ENCODE peak calls at places on chromosomes 12 and 14, in seven cellular contexts. B is aorta; V is GM23248; L is fibroblast of lung; K is CD8-positive, alpha-beta T cell; U is IMR-90; M is pancreas. I is an unnamed sample.

GRCh38 chr14:100106260-100106659 is 41.0 kb downstream of the EVL start:
- DNase-seq in B (no peak), V (no peak), L (no peak), K (peak; percentile 69), U (no peak), M (no peak), I (no peak)

GRCh38 chr12:125208942-125209341 is 143.7 kb downstream of the AACS start:
- DNase-seq in B (no peak), V (no peak), L (no peak), K (no peak), U (no peak), M (no peak), I (no peak)

GRCh38 chr12:130290114-130290513 is 47.6 kb upstream of the PIWIL1 start:
- DNase-seq in B (no peak), V (no peak), L (no peak), K (no peak), U (no peak), M (no peak), I (no peak)

GRCh38 chr14:66240112-66240511 is 246.1 kb upstream of the CCDC196 start:
- DNase-seq in B (no peak), V (peak; percentile 9), L (no peak), K (no peak), U (no peak), M (no peak), I (no peak)

GRCh38 chr12:15527201-15527782 is 205.0 kb downstream of the PTPRO start:
- DNase-seq in B (peak; percentile 74), V (peak; percentile 60), L (peak; percentile 30), K (no peak), U (peak; percentile 15), M (no peak), I (no peak)

GRCh38 chr12:12379831-12380730 is 23.2 kb downstream of the BORCS5 start:
- DNase-seq in B (no peak), V (peak; percentile 61), L (peak; percentile 24), K (peak; percentile 48), U (no peak), M (no peak), I (no peak)

GRCh38 chr12:78146365-78146772 is 315.7 kb downstream of the NAV3 start:
- DNase-seq in B (no peak), V (peak; percentile 75), L (peak; percentile 74), K (no peak), U (peak; percentile 62), M (no peak), I (peak; percentile 51)

GRCh38 chr12:106108187-106108816 is 30.5 kb downstream of the NUAK1 start:
- DNase-seq in B (no peak), V (peak; percentile 72), L (peak; percentile 28), K (no peak), U (peak; percentile 65), M (no peak), I (no peak)

GRCh38 chr12:93857279-93857894 is 180.2 kb downstream of the CRADD start:
- DNase-seq in B (no peak), V (peak; percentile 76), L (peak; percentile 55), K (no peak), U (peak; percentile 84), M (no peak), I (no peak)

GRCh38 chr14:69312608-69313007 is 52.6 kb downstream of the GALNT16 start:
- DNase-seq in B (peak; percentile 37), V (no peak), L (no peak), K (no peak), U (no peak), M (peak; percentile 23), I (no peak)

GRCh38 chr12:120350576-120351350 is 18.2 kb downstream of the MSI1 start:
- DNase-seq in B (no peak), V (no peak), L (no peak), K (no peak), U (no peak), M (peak; percentile 95), I (no peak)

GRCh38 chr14:92960706-92961566 is 38.0 kb downstream of the CHGA start:
- DNase-seq in B (no peak), V (peak; percentile 74), L (no peak), K (no peak), U (peak; percentile 55), M (peak; percentile 42), I (no peak)

GRCh38 chr12:32545413-32545970 is 133.6 kb upstream of the DNM1L start:
- DNase-seq in B (no peak), V (no peak), L (peak; percentile 17), K (no peak), U (no peak), M (no peak), I (no peak)

GRCh38 chr12:32546272-32546671 is 132.8 kb upstream of the DNM1L start:
- DNase-seq in B (no peak), V (no peak), L (no peak), K (no peak), U (no peak), M (no peak), I (no peak)

GRCh38 chr12:32542550-32543229 is 136.4 kb upstream of the DNM1L start:
- DNase-seq in B (no peak), V (no peak), L (peak; percentile 14), K (no peak), U (no peak), M (no peak), I (no peak)

GRCh38 chr12:32544893-32545292 is 134.2 kb upstream of the DNM1L start:
- DNase-seq in B (no peak), V (no peak), L (no peak), K (no peak), U (no peak), M (no peak), I (no peak)

DNA sequence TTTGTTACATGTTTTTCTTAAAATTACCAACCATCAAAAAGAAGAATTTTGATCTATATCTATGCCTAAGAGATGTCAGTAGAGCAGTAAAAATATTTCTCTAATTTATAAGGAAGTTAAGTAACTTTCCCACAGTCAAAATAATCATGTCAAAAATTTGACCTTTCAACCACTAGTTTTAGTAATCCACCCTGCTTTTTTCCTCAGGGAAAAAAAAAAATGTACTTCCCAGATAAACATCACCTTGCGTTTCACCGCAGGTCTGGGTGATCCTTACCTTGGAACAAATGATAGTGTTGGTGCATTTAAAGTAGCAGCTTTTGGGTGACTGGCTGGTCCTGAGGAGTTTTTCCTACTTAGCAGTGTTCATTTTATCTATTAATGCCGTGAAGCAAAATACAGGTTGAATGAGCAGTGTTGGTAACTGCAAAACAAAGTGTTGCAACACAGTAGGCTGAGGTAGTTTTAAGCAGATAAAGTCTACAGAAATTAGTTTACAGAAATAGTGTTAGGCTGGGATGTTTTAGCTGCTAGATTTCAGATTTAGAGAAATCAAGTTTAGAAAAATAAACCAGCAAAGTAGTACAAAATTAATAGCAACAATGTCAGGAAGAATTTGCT is 137.2 kb upstream of the DNM1L start:
- DNase-seq in B (no peak), V (peak; percentile 17), L (no peak), K (no peak), U (no peak), M (no peak), I (no peak)
- H3K4me3 ChIP-seq in B (no peak overlapping the region), V (no peak overlapping the region), L (no peak overlapping the region), K (no peak overlapping the region), U (no peak overlapping the region), M (no peak overlapping the region), I (no peak overlapping the region)

DNA sequence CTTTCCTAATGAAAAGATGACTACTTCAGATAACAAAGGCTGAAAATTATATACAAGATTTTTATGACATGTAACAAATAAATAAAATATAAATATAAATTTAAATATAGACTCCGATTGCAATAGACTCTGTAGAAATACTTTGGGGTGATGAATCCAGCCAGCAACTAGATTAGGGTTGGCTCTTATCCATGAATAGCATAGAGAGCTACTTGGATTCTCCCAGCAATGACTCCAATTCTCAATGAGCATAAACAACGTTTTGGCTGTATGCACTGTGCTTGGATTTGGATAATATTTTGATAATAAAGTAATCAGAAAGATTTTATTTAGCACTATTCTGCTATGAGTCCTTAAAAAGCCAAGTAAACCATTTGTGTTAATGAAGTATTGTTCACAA is 58.0 kb upstream of the LRFN5 start:
- DNase-seq in B (no peak), V (peak; percentile 4), L (peak; percentile 64), K (no peak), U (peak; percentile 51), M (no peak), I (no peak)
- H3K4me1 ChIP-seq in B (no peaks in the 10 kb centered on the region), V (peaks cover 16% of the 10 kb centered on the region), L (no peaks in the 10 kb centered on the region), K (no peaks in the 10 kb centered on the region), U (peaks cover 2% of the 10 kb centered on the region), M (no peaks in the 10 kb centered on the region), I (no peaks in the 10 kb centered on the region)

GRCh38 chr12:24012528-24012927 is 63.1 kb upstream of the SOX5 start:
- DNase-seq in B (no peak), V (no peak), L (peak; percentile 26), K (no peak), U (peak; percentile 23), M (no peak), I (no peak)

GRCh38 chr12:24014853-24015590 is 65.6 kb upstream of the SOX5 start:
- DNase-seq in B (no peak), V (no peak), L (no peak), K (no peak), U (no peak), M (no peak), I (peak; percentile 12)

GRCh38 chr12:24011927-24012326 is 62.5 kb upstream of the SOX5 start:
- DNase-seq in B (no peak), V (no peak), L (no peak), K (no peak), U (no peak), M (no peak), I (no peak)

GRCh38 chr12:24015771-24016170 is 66.3 kb upstream of the SOX5 start:
- DNase-seq in B (no peak), V (no peak), L (no peak), K (no peak), U (no peak), M (no peak), I (no peak)

DNA sequence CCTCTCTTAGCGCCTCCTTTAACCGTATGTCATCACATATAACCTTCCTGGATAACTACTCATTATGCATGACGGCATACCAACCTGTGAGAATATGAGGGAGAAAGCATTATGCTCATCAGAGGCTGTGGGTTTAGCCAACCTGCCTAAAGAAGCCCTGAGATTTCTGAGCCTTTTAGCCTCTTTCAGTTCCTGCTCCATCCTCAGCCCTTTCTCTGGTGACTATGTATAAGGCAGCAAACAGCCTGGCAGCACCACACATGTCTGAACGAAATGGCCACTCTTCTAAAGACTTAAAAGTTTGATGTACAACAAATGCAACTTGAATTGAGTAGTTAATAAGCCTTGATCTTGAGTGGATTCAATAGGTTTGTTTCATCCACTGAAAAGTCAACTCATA is 64.8 kb upstream of the SOX5 start:
- DNase-seq in B (no peak), V (no peak), L (no peak), K (no peak), U (no peak), M (no peak), I (no peak)
- H3K27ac ChIP-seq in B (no peak overlapping the region), V (no peak overlapping the region), L (no peak overlapping the region), K (no peak overlapping the region), U (no peak overlapping the region), M (no peak overlapping the region), I (no peak overlapping the region)

DNA sequence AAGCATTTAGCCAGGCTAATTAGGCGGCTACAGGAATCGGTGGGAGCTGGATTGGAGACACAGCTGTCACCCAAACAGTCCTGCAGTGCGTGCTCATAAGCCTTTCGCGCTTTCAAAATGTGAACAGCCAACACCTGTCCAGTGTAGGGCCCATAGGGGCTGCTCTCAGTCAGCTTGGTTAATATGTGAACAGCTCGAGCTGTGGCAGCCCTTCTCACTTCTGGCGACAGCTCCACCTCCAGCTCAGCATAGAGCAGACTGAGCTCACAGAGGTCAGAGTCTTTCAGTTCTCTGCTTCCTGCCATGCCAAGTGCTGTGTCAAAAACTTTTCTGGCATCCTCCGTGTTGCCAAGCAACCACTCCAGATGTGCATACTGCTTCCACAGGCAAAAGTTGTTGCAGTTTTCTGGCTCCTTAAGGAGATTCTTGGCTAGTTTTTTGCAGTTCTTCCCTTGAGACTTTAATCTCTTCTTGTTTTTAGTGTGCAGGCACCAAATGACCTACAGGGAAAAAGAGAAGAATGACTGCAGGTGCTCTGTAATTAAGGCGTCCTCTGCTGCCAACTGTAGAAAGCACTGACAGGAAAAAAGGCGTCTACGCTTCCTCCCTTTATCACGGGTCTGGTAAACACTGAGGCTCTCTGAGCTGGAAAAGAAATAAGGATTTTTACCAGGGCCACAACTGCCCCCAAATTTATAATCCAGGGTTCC is 32.4 kb downstream of the PSMC1 start:
- DNase-seq in B (no peak), V (no peak), L (peak; percentile 38), K (no peak), U (peak; percentile 25), M (no peak), I (peak; percentile 73)
- H3K4me3 ChIP-seq in B (no peak overlapping the region), V (no peak overlapping the region), L (no peak overlapping the region), K (no peak overlapping the region), U (no peak overlapping the region), M (no peak overlapping the region), I (no peak overlapping the region)